ENCODE peak calls at places on chromosome 19, in five cellular contexts. M is lung, W is posterior cingulate gyrus, X is GM20000, T is amniotic stem cell. S is an unnamed sample.

GRCh38 chr19:45275370-45275971 is 24.4 kb downstream of the MARK4 start:
- DNase-seq in M (no peak), W (no peak), X (no peak), T (no peak), S (no peak)

GRCh38 chr19:40716655-40717324 is at the start of the genes COQ8B and ITPKC:
- DNase-seq in M (peak), W (peak), X (peak), T (peak), S (peak)

GRCh38 chr19:42269518-42270345 is 680 bp downstream of the CIC start:
- DNase-seq in M (peak), W (no peak), X (no peak), T (no peak), S (no peak)

GRCh38 chr19:46328079-46328478 is 18.8 kb upstream of the PPP5C start:
- DNase-seq in M (no peak), W (no peak), X (no peak), T (no peak), S (no peak)

GRCh38 chr19:6718111-6718740 is 2.2 kb downstream of the C3 start:
- DNase-seq in M (no peak), W (no peak), X (no peak), T (no peak), S (no peak)

GRCh38 chr19:39671739-39672363 is 16.1 kb downstream of the LGALS16 start:
- DNase-seq in M (peak), W (no peak), X (peak), T (peak), S (peak)

GRCh38 chr19:12513531-12514061 is 29.0 kb upstream of the ZNF709 start:
- DNase-seq in M (peak), W (peak), X (no peak), T (no peak), S (no peak)

GRCh38 chr19:32675720-32676185 is at the start of gene RGS9BP:
- DNase-seq in M (peak), W (peak), X (peak), T (peak), S (peak)

GRCh38 chr19:45973564-45974338 is at the start of gene NOVA2:
- DNase-seq in M (peak), W (peak), X (peak), T (no peak), S (peak)

S was measured in COLO829.